ENCODE peak calls at places on chromosomes 2 and 18, in four cellular contexts. V, O, X and D are unnamed samples.

GRCh38 chr18:27377251-27377650 is 192.1 kb upstream of the CHST9 start:
- DNase-seq in X (no peak), V (no peak), O (no peak), D (no peak)

GRCh38 chr2:202933139-202933510 is 21.1 kb downstream of the CARF start:
- DNase-seq in X (no peak), V (no peak), O (no peak), D (peak)

GRCh38 chr2:164792316-164793127 is 49.1 kb downstream of the COBLL1 start:
- DNase-seq in V (no peak), X (no peak), O (peak), D (peak)

GRCh38 chr2:38622210-38622609 is 19.5 kb upstream of the HNRNPLL start:
- DNase-seq in O (no peak), X (no peak), V (no peak), D (no peak)

GRCh38 chr2:192498747-192499146 is 304.0 kb upstream of the TMEFF2 start:
- DNase-seq in O (no peak), V (peak), X (no peak), D (no peak)

GRCh38 chr2:119389615-119390306 is 23.0 kb downstream of the DBI start:
- DNase-seq in X (peak), V (no peak), O (peak), D (peak)

GRCh38 chr18:36127866-36128845 is 984 bp downstream of the SLC39A6 start:
- DNase-seq in V (peak), X (peak), O (peak), D (peak)

GRCh38 chr2:241773511-241774418 is 2.9 kb upstream of the GAL3ST2 start:
- DNase-seq in X (no peak), V (no peak), O (no peak), D (no peak)

GRCh38 chr2:16763493-16763899 is 97.9 kb upstream of the CYRIA start:
- DNase-seq in X (no peak), V (no peak), O (no peak), D (no peak)

GRCh38 chr2:237102428-237102827 is 16.7 kb downstream of the COPS8 start:
- DNase-seq in X (no peak), V (no peak), O (no peak), D (no peak)

GRCh38 chr2:43519711-43520221 is 76.1 kb downstream of the THADA start:
- DNase-seq in O (peak), V (no peak), X (peak), D (peak)

GRCh38 chr2:117855886-117856285 is 41.4 kb downstream of the DDX18 start:
- DNase-seq in X (no peak), V (no peak), O (no peak), D (no peak)

GRCh38 chr2:191881982-191882816 is 35.3 kb upstream of the CAVIN2 start:
- DNase-seq in V (no peak), X (no peak), O (no peak), D (no peak)

GRCh38 chr2:29222381-29223179 is 107.4 kb downstream of the CLIP4 start:
- DNase-seq in V (no peak), O (no peak), X (no peak), D (no peak)

GRCh38 chr2:147214900-147215299 is 629.9 kb upstream of the ACVR2A start:
- DNase-seq in V (no peak), O (peak), X (no peak), D (no peak)

GRCh38 chr18:77872166-77872565 is 622.5 kb downstream of the GALR1 start:
- DNase-seq in V (no peak), X (no peak), O (no peak), D (no peak)

GRCh38 chr2:215680605-215681598 is 245.0 kb upstream of the FN1 start:
- DNase-seq in V (no peak), O (peak), X (peak), D (peak)

GRCh38 chr18:70384181-70384790 is 95.4 kb downstream of the SOCS6 start:
- DNase-seq in V (no peak), O (peak), X (peak), D (peak)

GRCh38 chr2:220708366-220708765 is 863.7 kb downstream of the EPHA4 start:
- DNase-seq in O (peak), V (no peak), X (peak), D (peak)

GRCh38 chr2:55966431-55967118 is 43.0 kb upstream of the EFEMP1 start:
- DNase-seq in O (peak), V (no peak), X (peak), D (no peak)

GRCh38 chr2:208112969-208113368 is 11.4 kb downstream of the CRYGD start:
- DNase-seq in V (peak), O (no peak), X (no peak), D (no peak)

GRCh38 chr18:46155652-46156051 is 51.5 kb downstream of the HAUS1 start:
- DNase-seq in X (peak), V (no peak), O (peak), D (peak)

GRCh38 chr2:209644842-209645241 is 126.8 kb upstream of the UNC80 start:
- DNase-seq in O (no peak), V (no peak), X (no peak), D (no peak)

GRCh38 chr2:218982312-218983262 is 2.4 kb downstream of the FEV start:
- DNase-seq in X (no peak), V (no peak), O (no peak), D (no peak)

GRCh38 chr2:200259577-200259957 is 46.9 kb upstream of the SPATS2L start:
- DNase-seq in V (no peak), O (no peak), X (no peak), D (no peak)

GRCh38 chr2:124080281-124081153 is 55.4 kb downstream of the CNTNAP5 start:
- DNase-seq in O (no peak), X (no peak), V (no peak), D (no peak)

GRCh38 chr2:160666019-160666676 is 172.5 kb upstream of the RBMS1 start:
- DNase-seq in V (no peak), O (peak), X (peak), D (peak)

GRCh38 chr2:26401739-26402541 is at the start of gene DRC1:
- DNase-seq in V (peak), O (peak), X (peak), D (peak)

GRCh38 chr2:226835420-226835795 is 446 bp upstream of the RHBDD1 start:
- DNase-seq in X (peak), O (no peak), V (peak), D (no peak)

GRCh38 chr2:237020086-237020485 is 65.6 kb upstream of the COPS8 start:
- DNase-seq in X (no peak), V (no peak), O (no peak), D (no peak)

GRCh38 chr2:36889782-36890181 is 76.6 kb downstream of the STRN start:
- DNase-seq in O (peak), X (peak), V (no peak), D (peak)

GRCh38 chr2:151350579-151351195 is 6.7 kb upstream of the TNFAIP6 start:
- DNase-seq in V (no peak), X (no peak), O (peak), D (no peak)

GRCh38 chr2:70094978-70095832 is 7.9 kb downstream of the PCBP1 start:
- DNase-seq in O (peak), X (peak), V (no peak), D (no peak)

GRCh38 chr18:183769-184168 is 25.4 kb downstream of the USP14 start:
- DNase-seq in O (peak), X (no peak), V (no peak), D (no peak)

GRCh38 chr18:34760444-34760843 is 50.3 kb downstream of the DTNA start:
- DNase-seq in X (no peak), O (no peak), V (no peak), D (no peak)

GRCh38 chr2:234478121-234478858 is 18.6 kb downstream of the ARL4C start:
- DNase-seq in V (no peak), X (peak), O (no peak), D (no peak)

DNA sequence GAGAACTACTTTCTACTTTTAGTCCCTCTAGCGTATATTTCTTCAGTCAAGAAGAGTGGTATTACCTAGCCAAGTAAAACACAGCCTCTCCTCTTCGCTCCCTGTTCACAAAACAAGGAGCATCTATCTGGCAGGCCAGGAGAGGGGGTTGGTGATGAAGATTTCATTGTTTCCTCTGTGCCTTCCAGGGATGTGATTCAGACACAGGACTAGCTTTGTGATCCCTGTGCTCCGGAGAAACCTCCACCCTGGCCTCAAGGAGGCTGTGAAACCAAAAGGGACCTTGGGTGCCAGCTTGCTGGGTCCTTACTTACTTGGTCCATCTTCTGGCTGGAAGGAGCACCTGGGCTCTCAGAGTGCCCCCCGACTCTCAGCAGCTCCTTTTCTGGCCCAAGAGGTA is 5.7 kb downstream of the RHOB start:
- DNase-seq in O (peak), X (peak), V (no peak), D (no peak)
- TF ChIP-seq CTCF in O (peak), X (peak), V (no peak), D (peak)

GRCh38 chr2:71455011-71455740 is 1.8 kb downstream of the DYSF start:
- DNase-seq in X (no peak), O (no peak), V (no peak), D (no peak)

GRCh38 chr2:71451695-71452094 is 1.7 kb upstream of the DYSF start:
- DNase-seq in X (no peak), O (no peak), V (no peak), D (no peak)

GRCh38 chr2:71454221-71455010 is 1.1 kb downstream of the DYSF start:
- DNase-seq in O (no peak), X (no peak), V (no peak), D (no peak)

GRCh38 chr2:71453404-71454220 is at the start of gene DYSF:
- DNase-seq in O (peak), X (peak), V (peak), D (no peak)

GRCh38 chr2:71452565-71452964 is 796 bp upstream of the DYSF start:
- DNase-seq in X (peak), O (peak), V (no peak), D (peak)
- TF ChIP-seq CTCF in X (peak), O (peak), V (no peak), D (peak)

GRCh38 chr2:177165103-177165583 is 47.5 kb upstream of the HNRNPA3 start:
- DNase-seq in O (peak), V (no peak), X (peak), D (no peak)
- TF ChIP-seq CTCF in O (no peak), V (no peak), X (no peak), D (no peak)

GRCh38 chr18:13800505-13801259 is 23.3 kb upstream of the MC5R start:
- DNase-seq in O (peak), X (peak), V (peak), D (no peak)
- TF ChIP-seq CTCF in O (peak), X (peak), V (peak), D (no peak)

GRCh38 chr2:169676357-169676756 is 17.8 kb downstream of the CFAP210 start:
- DNase-seq in V (no peak), O (no peak), X (no peak), D (no peak)
- TF ChIP-seq CTCF in V (peak), O (no peak), X (no peak), D (peak)

DNA sequence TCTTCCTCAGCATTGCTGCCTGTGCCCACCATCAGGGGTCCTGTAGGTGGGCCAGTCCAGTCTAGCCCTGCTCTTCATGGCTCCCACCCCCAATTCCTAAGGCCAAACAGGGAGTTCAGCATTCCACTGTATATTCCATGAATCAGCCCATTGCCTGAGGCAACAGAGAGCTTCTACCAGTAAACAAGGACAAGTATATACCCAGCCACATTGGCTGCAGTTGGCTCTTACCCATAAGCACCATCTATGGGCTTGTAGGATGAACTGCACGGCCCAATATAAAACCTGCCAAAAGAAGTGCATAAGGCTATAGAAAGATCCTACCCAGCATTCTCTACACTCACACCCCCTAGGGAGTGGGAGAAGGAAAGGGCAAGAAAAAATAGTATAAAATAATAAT is 95.1 kb upstream of the SALL3 start:
- DNase-seq in O (no peak), V (no peak), X (no peak), D (no peak)
- TF ChIP-seq CTCF in O (no peak), V (peak), X (no peak), D (no peak)

GRCh38 chr2:232809349-232810124 is 33.2 kb upstream of the KCNJ13 start:
- DNase-seq in X (no peak), V (no peak), O (no peak), D (no peak)
- TF ChIP-seq CTCF in X (no peak), V (no peak), O (no peak), D (no peak)

GRCh38 chr2:23385748-23386421 is 906 bp downstream of the KLHL29 start:
- DNase-seq in O (peak), X (no peak), V (peak), D (no peak)

GRCh38 chr2:23387221-23387550 is 2.2 kb downstream of the KLHL29 start:
- DNase-seq in V (no peak), X (peak), O (no peak), D (no peak)

GRCh38 chr2:23387849-23388248 is 2.9 kb downstream of the KLHL29 start:
- DNase-seq in V (no peak), X (no peak), O (no peak), D (no peak)

GRCh38 chr2:23385351-23385747 is 370 bp downstream of the KLHL29 start:
- DNase-seq in O (peak), V (no peak), X (peak), D (peak)

DNA sequence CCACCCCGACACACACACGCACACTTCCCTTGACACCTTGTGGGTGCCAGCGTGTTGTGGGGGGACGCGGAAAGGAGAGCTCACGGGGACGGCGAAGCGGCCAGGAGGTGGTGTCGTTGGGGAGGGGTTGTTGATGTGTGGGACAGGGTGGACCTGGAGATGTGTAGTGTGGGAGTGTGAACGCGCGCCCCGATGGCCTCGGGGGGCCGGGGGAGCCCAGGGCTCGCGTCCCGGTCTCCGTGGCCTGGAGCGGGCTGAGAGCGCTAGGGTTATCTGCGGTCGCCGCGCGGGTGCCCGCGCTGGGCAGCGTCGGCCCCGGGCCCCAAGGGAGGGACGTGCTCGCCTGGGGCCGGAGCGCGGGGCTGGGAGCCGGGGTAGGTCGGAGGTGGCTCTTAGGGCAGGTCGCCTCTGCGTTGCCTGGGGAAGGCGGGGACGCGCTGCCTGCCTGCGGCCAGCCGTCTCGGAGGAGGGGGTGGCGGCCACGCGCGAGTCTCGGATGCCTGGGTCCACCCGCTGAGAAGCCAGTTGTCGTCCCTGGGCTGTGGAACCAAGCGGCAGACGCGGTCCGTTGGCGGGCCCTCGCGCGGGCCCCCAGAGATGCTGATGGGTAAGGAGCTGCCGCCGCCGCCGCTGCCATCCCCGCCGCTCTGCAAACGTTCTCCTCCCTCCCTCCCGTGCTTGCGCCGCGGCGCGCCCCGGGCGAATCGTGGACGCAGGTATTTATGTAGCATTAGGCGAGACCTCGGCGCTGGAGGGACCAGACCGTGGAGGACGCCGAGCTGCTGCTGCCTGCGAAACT is 1.6 kb downstream of the KLHL29 start:
- DNase-seq in V (peak), X (no peak), O (peak), D (no peak)
- TF ChIP-seq CTCF in V (no peak), X (peak), O (peak), D (no peak)

DNA sequence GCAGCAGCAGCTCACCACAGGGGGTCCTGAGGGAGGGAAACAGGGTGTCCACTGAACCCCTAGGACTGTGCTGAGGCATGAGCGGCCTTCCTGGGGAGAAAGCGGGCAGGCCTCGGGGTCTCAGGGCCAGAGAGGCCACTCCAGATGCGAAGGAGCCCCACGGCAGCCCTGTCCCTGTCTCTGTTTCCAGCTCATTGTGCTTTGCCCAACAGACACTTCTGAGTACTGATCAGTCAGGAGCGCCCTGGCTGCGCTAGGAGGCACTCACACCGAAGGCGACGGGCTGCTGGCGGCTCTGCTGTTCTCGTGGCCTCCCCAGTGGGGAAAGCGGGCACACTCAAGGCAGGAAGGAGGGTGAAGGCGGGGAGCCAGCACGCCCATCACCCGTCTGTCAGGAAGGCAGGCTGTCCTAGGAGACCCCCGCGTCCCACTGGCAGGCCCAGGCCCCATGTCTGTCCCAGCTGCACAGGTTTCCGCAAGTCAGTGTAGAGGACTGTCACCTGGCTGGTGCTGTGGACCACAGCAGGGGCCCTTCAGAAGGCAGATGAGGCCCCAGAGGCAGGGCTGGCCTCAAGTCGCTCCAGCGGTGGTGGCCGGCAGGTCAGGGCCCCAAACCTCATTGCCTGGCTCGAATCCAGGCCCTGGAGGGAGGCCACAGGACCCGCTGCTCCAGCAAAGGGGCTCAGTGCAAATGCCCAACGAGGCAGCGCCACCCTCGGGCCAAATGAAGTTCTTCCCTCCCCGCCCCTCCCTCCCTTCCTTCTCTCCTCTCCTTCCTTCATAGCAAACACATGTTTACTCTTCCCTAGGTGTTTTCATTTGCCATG is 6.8 kb downstream of the ESPNL start:
- DNase-seq in V (no peak), O (no peak), X (no peak), D (no peak)
- TF ChIP-seq CTCF in V (no peak), O (peak), X (peak), D (peak)

DNA sequence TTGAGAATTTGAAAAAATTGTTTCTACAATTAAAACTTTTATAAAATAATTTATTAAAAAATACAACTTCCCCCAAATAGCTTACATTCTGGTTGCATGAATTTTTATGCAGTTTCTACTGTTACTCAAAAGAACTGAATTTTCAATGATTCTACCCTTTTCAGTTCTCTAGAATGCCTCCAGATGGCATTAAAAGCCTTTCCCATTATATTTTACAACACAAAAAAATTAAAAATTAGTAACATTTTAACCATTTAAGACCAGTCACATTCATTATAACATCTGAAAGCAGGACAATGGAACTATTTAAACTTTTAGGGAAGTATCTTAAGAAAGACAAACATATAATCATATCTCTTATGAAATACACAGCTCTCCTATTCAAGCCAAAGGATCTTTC is 236.0 kb upstream of the REV1 start:
- DNase-seq in V (no peak), X (peak), O (no peak), D (no peak)
- TF ChIP-seq CTCF in V (no peak), X (peak), O (peak), D (peak)